ENCODE peak calls at places on chromosome 13, in four cellular contexts. U is naive thymus-derived CD4-positive, alpha-beta T cell; B is AG04450; P is CD8-positive, alpha-beta T cell. T is an unnamed sample.

GRCh38 chr13:47455581-47455980 is 545.5 kb downstream of the SUCLA2 start:
- DNase-seq in U (no peak), P (no peak), B (no peak), T (no peak)

GRCh38 chr13:28077231-28077630 is 23.1 kb downstream of the FLT3 start:
- DNase-seq in P (no peak), U (no peak), B (no peak), T (no peak)

GRCh38 chr13:113808058-113808834 is 49.2 kb downstream of the TMEM255B start:
- DNase-seq in B (no peak), U (no peak), P (no peak), T (no peak)

GRCh38 chr13:48801255-48801654 is 147.5 kb downstream of the CYSLTR2 start:
- DNase-seq in B (peak; percentile 54), P (no peak), U (no peak), T (no peak)

GRCh38 chr13:44876782-44877324 is 112.4 kb downstream of the NUFIP1 start:
- DNase-seq in U (no peak), B (no peak), P (no peak), T (no peak)

GRCh38 chr13:76512676-76513277 is 373.4 kb downstream of the KCTD12 start:
- DNase-seq in U (no peak), B (peak; percentile 78), P (no peak), T (no peak)

GRCh38 chr13:74129500-74130144 is 4.6 kb downstream of the KLF12 start:
- DNase-seq in B (no peak), U (peak; percentile 30), P (no peak), T (no peak)

GRCh38 chr13:94595006-94595942 is 678 bp downstream of the TGDS start:
- DNase-seq in P (no peak), B (no peak), U (no peak), T (peak; percentile 6)

GRCh38 chr13:97134364-97135095 is 87.6 kb upstream of the MBNL2 start:
- DNase-seq in U (no peak), B (no peak), P (no peak), T (no peak)

GRCh38 chr13:81304121-81304659 is 963.3 kb upstream of the SPRY2 start:
- DNase-seq in P (no peak), B (no peak), U (no peak), T (no peak)

GRCh38 chr13:72820156-72820897 is 38.4 kb downstream of the PIBF1 start:
- DNase-seq in B (peak; percentile 4), U (no peak), P (no peak), T (no peak)

GRCh38 chr13:49980266-49980665 is 16.6 kb upstream of the TRIM13 start:
- DNase-seq in P (no peak), U (no peak), B (no peak), T (no peak)

GRCh38 chr13:84400711-84401110 is 518.4 kb upstream of the SLITRK1 start:
- DNase-seq in U (no peak), B (peak; percentile 15), P (no peak), T (no peak)

GRCh38 chr13:93535256-93535655 is 308.6 kb downstream of the GPC6 start:
- DNase-seq in B (no peak), U (no peak), P (no peak), T (no peak)

GRCh38 chr13:70391678-70392077 is 283.4 kb upstream of the KLHL1 start:
- DNase-seq in B (no peak), P (no peak), U (no peak), T (no peak)

GRCh38 chr13:45860240-45860639 is 8.7 kb upstream of the SIAH3 start:
- DNase-seq in U (no peak), P (no peak), B (no peak), T (no peak)

GRCh38 chr13:23558675-23559536 is 11.3 kb upstream of the TNFRSF19 start:
- DNase-seq in B (peak; percentile 58), P (no peak), U (no peak), T (no peak)

GRCh38 chr13:102033719-102034446 is 368.0 kb downstream of the FGF14 start:
- DNase-seq in B (no peak), U (no peak), P (no peak), T (peak; percentile 14)

GRCh38 chr13:73672492-73672891 is 461.7 kb downstream of the KLF12 start:
- DNase-seq in P (no peak), U (no peak), B (no peak), T (no peak)

GRCh38 chr13:40786568-40786996 is 2.8 kb upstream of the SLC25A15 start:
- DNase-seq in U (no peak), B (no peak), P (no peak), T (no peak)

GRCh38 chr13:26074706-26075105 is 22.9 kb upstream of the SHISA2 start:
- DNase-seq in B (no peak), U (no peak), P (no peak), T (no peak)

GRCh38 chr13:104593251-104593576 is 1527.0 kb upstream of the SLC10A2 start:
- DNase-seq in P (no peak), B (no peak), U (no peak), T (no peak)

GRCh38 chr13:113357529-113357928 is 6.4 kb downstream of the GRTP1 start:
- DNase-seq in P (no peak), B (peak; percentile 36), U (no peak), T (no peak)

GRCh38 chr13:73722120-73722519 is 412.1 kb downstream of the KLF12 start:
- DNase-seq in U (peak; percentile 23), P (no peak), B (peak; percentile 8), T (no peak)

GRCh38 chr13:99991806-99992242 is 10.2 kb downstream of the ZIC2 start:
- DNase-seq in P (no peak), U (no peak), B (no peak), T (peak; percentile 76)
- H3K27me3 ChIP-seq in P (peaks cover 95% of the 10 kb centered on the region), U (peaks cover 50% of the 10 kb centered on the region), B (peaks cover 97% of the 10 kb centered on the region), T (peaks cover 69% of the 10 kb centered on the region)

GRCh38 chr13:91398413-91399188 is at the start of gene GPC5:
- DNase-seq in U (peak; percentile 80), P (peak; percentile 61), B (no peak), T (peak; percentile 69)
- H3K27me3 ChIP-seq in U (no peaks in the 10 kb centered on the region), P (peaks cover 12% of the 10 kb centered on the region), B (peaks cover 20% of the 10 kb centered on the region), T (peaks cover 6% of the 10 kb centered on the region)

GRCh38 chr13:31035162-31035951 is 102.9 kb downstream of the TEX26 start:
- DNase-seq in B (no peak), U (no peak), P (no peak), T (no peak)
- H3K27me3 ChIP-seq in B (peaks cover 7% of the 10 kb centered on the region), U (no peaks in the 10 kb centered on the region), P (no peaks in the 10 kb centered on the region), T (peaks cover 13% of the 10 kb centered on the region)

GRCh38 chr13:25051065-25051464 is 44.9 kb upstream of the PABPC3 start:
- DNase-seq in P (no peak), U (no peak), B (no peak), T (no peak)

GRCh38 chr13:25042141-25042540 is 53.8 kb upstream of the PABPC3 start:
- DNase-seq in U (no peak), B (no peak), P (no peak), T (no peak)

GRCh38 chr13:25046274-25046984 is 49.5 kb upstream of the PABPC3 start:
- DNase-seq in U (peak; percentile 2), B (no peak), P (no peak), T (no peak)

GRCh38 chr13:25044071-25044470 is 51.9 kb upstream of the PABPC3 start:
- DNase-seq in P (no peak), U (no peak), B (no peak), T (no peak)

GRCh38 chr13:25046985-25047660 is 48.8 kb upstream of the PABPC3 start:
- DNase-seq in P (no peak), B (peak; percentile 0), U (no peak), T (peak; percentile 62)
- H3K27me3 ChIP-seq in P (no peaks in the 10 kb centered on the region), B (peaks cover 22% of the 10 kb centered on the region), U (no peaks in the 10 kb centered on the region), T (peaks cover 3% of the 10 kb centered on the region)

GRCh38 chr13:38703255-38703654 is 16.4 kb downstream of the FREM2 start:
- DNase-seq in P (no peak), B (no peak), U (no peak), T (no peak)

GRCh38 chr13:38697628-38698333 is 10.9 kb downstream of the FREM2 start:
- DNase-seq in U (no peak), P (no peak), B (no peak), T (no peak)

GRCh38 chr13:38707433-38707832 is 20.6 kb downstream of the FREM2 start:
- DNase-seq in B (no peak), U (no peak), P (no peak), T (no peak)

GRCh38 chr13:38705351-38705750 is 18.5 kb downstream of the FREM2 start:
- DNase-seq in B (no peak), U (no peak), P (no peak), T (no peak)

GRCh38 chr13:38702609-38703008 is 15.7 kb downstream of the FREM2 start:
- DNase-seq in B (no peak), U (no peak), P (no peak), T (no peak)
- H3K27me3 ChIP-seq in B (no peaks in the 10 kb centered on the region), U (no peaks in the 10 kb centered on the region), P (no peaks in the 10 kb centered on the region), T (no peaks in the 10 kb centered on the region)

DNA sequence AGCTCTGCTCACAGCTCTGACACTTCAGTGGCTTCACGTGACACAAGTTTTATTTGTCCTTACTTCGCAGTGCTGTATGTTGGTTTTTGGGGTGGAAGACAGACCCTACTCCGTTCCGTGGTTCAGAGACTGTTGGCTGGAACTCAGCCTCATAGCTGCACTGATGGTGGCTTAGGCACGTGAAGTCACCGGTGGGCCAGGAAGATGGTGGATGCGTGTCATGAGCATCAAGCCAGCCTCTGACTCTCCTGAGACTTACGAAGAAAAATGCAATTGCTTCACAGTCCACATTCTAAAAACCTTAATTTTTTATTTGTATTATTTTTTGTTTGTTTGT is 161.4 kb upstream of the SOX1 start:
- DNase-seq in U (no peak), B (no peak), P (no peak), T (no peak)
- H3K27me3 ChIP-seq in U (no peaks in the 10 kb centered on the region), B (no peaks in the 10 kb centered on the region), P (no peaks in the 10 kb centered on the region), T (peaks cover 8% of the 10 kb centered on the region)

GRCh38 chr13:99949657-99950413 is 21.7 kb downstream of the ZIC5 start:
- DNase-seq in P (no peak), U (no peak), B (no peak), T (no peak)
- H3K27me3 ChIP-seq in P (peaks cover 7% of the 10 kb centered on the region), U (no peaks in the 10 kb centered on the region), B (peaks cover 37% of the 10 kb centered on the region), T (no peaks in the 10 kb centered on the region)

GRCh38 chr13:100529666-100530065 is 58.9 kb downstream of the GGACT start:
- DNase-seq in U (no peak), P (no peak), B (no peak), T (no peak)
- H3K27me3 ChIP-seq in U (no peaks in the 10 kb centered on the region), P (no peaks in the 10 kb centered on the region), B (no peaks in the 10 kb centered on the region), T (no peaks in the 10 kb centered on the region)

GRCh38 chr13:67062160-67062559 is 168.0 kb downstream of the PCDH9 start:
- DNase-seq in U (no peak), P (no peak), B (no peak), T (no peak)

GRCh38 chr13:67064920-67065319 is 165.2 kb downstream of the PCDH9 start:
- DNase-seq in B (no peak), U (no peak), P (no peak), T (no peak)

GRCh38 chr13:67063036-67063435 is 167.1 kb downstream of the PCDH9 start:
- DNase-seq in B (no peak), P (no peak), U (no peak), T (no peak)

GRCh38 chr13:67061750-67062149 is 168.4 kb downstream of the PCDH9 start:
- DNase-seq in B (no peak), P (no peak), U (no peak), T (no peak)
- H3K27me3 ChIP-seq in B (no peaks in the 10 kb centered on the region), P (no peaks in the 10 kb centered on the region), U (no peaks in the 10 kb centered on the region), T (no peaks in the 10 kb centered on the region)